ENCODE peak calls at places on chromosomes 6 and 20, in nine cellular contexts. One of them, this sample, is unnamed.

GRCh38 chr6:14665827-14666724 is 548.5 kb downstream of the CD83 start:
- DNase-seq in small intestine: no peak
- DNase-seq in naive thymus-derived CD4-positive, alpha-beta T cell: no peak
- DNase-seq in cardiac fibroblast: peak; percentile 89
- DNase-seq in NCI-H1105: no peak
- DNase-seq in B cell: no peak
- DNase-seq in RPMI8226: no peak
- DNase-seq in cardiac muscle cell: peak; percentile 92
- DNase-seq in NCI-H2171 treated with DMSO at 0.1 percent for 48 hours: no peak
- DNase-seq in this sample: peak; percentile 100

GRCh38 chr6:30725713-30726505 is 5.8 kb downstream of the TUBB start:
- DNase-seq in NCI-H1105: no peak
- DNase-seq in RPMI8226: no peak
- DNase-seq in B cell: no peak
- DNase-seq in NCI-H2171 treated with DMSO at 0.1 percent for 48 hours: peak; percentile 67
- DNase-seq in cardiac muscle cell: peak; percentile 48
- DNase-seq in cardiac fibroblast: peak; percentile 37
- DNase-seq in naive thymus-derived CD4-positive, alpha-beta T cell: no peak
- DNase-seq in small intestine: no peak
- DNase-seq in this sample: peak; percentile 84

GRCh38 chr6:8108031-8108660 is 5.8 kb upstream of the EEF1E1 start:
- DNase-seq in cardiac muscle cell: peak; percentile 80
- DNase-seq in small intestine: no peak
- DNase-seq in NCI-H1105: no peak
- DNase-seq in naive thymus-derived CD4-positive, alpha-beta T cell: no peak
- DNase-seq in B cell: no peak
- DNase-seq in cardiac fibroblast: peak; percentile 81
- DNase-seq in NCI-H2171 treated with DMSO at 0.1 percent for 48 hours: no peak
- DNase-seq in RPMI8226: no peak
- DNase-seq in this sample: peak; percentile 98

GRCh38 chr6:169837529-169838250 is 86.3 kb downstream of the ERMARD start:
- DNase-seq in naive thymus-derived CD4-positive, alpha-beta T cell: no peak
- DNase-seq in RPMI8226: no peak
- DNase-seq in NCI-H1105: no peak
- DNase-seq in cardiac fibroblast: no peak
- DNase-seq in B cell: no peak
- DNase-seq in cardiac muscle cell: no peak
- DNase-seq in NCI-H2171 treated with DMSO at 0.1 percent for 48 hours: no peak
- DNase-seq in small intestine: no peak
- DNase-seq in this sample: no peak

GRCh38 chr20:50366270-50367103 is 143.7 kb upstream of the PTPN1 start:
- DNase-seq in cardiac fibroblast: peak; percentile 92
- DNase-seq in naive thymus-derived CD4-positive, alpha-beta T cell: peak; percentile 37
- DNase-seq in RPMI8226: peak; percentile 93
- DNase-seq in NCI-H2171 treated with DMSO at 0.1 percent for 48 hours: peak; percentile 96
- DNase-seq in B cell: no peak
- DNase-seq in NCI-H1105: peak; percentile 97
- DNase-seq in small intestine: peak; percentile 98
- DNase-seq in cardiac muscle cell: peak; percentile 92
- DNase-seq in this sample: peak; percentile 70

GRCh38 chr6:39375405-39375804 is 52.9 kb upstream of the KCNK16 start:
- DNase-seq in NCI-H1105: no peak
- DNase-seq in small intestine: no peak
- DNase-seq in naive thymus-derived CD4-positive, alpha-beta T cell: no peak
- DNase-seq in B cell: no peak
- DNase-seq in cardiac fibroblast: no peak
- DNase-seq in NCI-H2171 treated with DMSO at 0.1 percent for 48 hours: no peak
- DNase-seq in RPMI8226: no peak
- DNase-seq in cardiac muscle cell: no peak
- DNase-seq in this sample: no peak

GRCh38 chr6:161033667-161034066 is 42.1 kb downstream of the MAP3K4 start:
- DNase-seq in RPMI8226: no peak
- DNase-seq in small intestine: no peak
- DNase-seq in naive thymus-derived CD4-positive, alpha-beta T cell: no peak
- DNase-seq in cardiac muscle cell: no peak
- DNase-seq in NCI-H1105: peak; percentile 62
- DNase-seq in cardiac fibroblast: no peak
- DNase-seq in NCI-H2171 treated with DMSO at 0.1 percent for 48 hours: peak; percentile 63
- DNase-seq in B cell: no peak
- DNase-seq in this sample: no peak

GRCh38 chr6:1865585-1865984 is 255.9 kb downstream of the FOXC1 start:
- DNase-seq in NCI-H1105: no peak
- DNase-seq in cardiac muscle cell: no peak
- DNase-seq in cardiac fibroblast: no peak
- DNase-seq in small intestine: no peak
- DNase-seq in NCI-H2171 treated with DMSO at 0.1 percent for 48 hours: no peak
- DNase-seq in B cell: no peak
- DNase-seq in naive thymus-derived CD4-positive, alpha-beta T cell: no peak
- DNase-seq in RPMI8226: no peak
- DNase-seq in this sample: no peak

GRCh38 chr20:61757678-61758555 is 307.8 kb downstream of the TAF4 start:
- DNase-seq in cardiac muscle cell: peak; percentile 7
- DNase-seq in cardiac fibroblast: peak; percentile 0
- DNase-seq in B cell: no peak
- DNase-seq in small intestine: no peak
- DNase-seq in NCI-H2171 treated with DMSO at 0.1 percent for 48 hours: no peak
- DNase-seq in NCI-H1105: no peak
- DNase-seq in RPMI8226: peak; percentile 60
- DNase-seq in naive thymus-derived CD4-positive, alpha-beta T cell: no peak
- DNase-seq in this sample: peak; percentile 40

GRCh38 chr6:52640170-52640569 is 30.7 kb upstream of the TMEM14A start:
- DNase-seq in cardiac fibroblast: peak; percentile 68
- DNase-seq in NCI-H1105: peak; percentile 25
- DNase-seq in small intestine: peak; percentile 6
- DNase-seq in NCI-H2171 treated with DMSO at 0.1 percent for 48 hours: no peak
- DNase-seq in B cell: no peak
- DNase-seq in cardiac muscle cell: peak; percentile 80
- DNase-seq in naive thymus-derived CD4-positive, alpha-beta T cell: no peak
- DNase-seq in RPMI8226: no peak
- DNase-seq in this sample: no peak

GRCh38 chr20:49268600-49269365 is 9.1 kb downstream of the ZNFX1 start:
- DNase-seq in B cell: no peak
- DNase-seq in cardiac fibroblast: peak; percentile 39
- DNase-seq in small intestine: no peak
- DNase-seq in cardiac muscle cell: peak; percentile 49
- DNase-seq in NCI-H1105: no peak
- DNase-seq in naive thymus-derived CD4-positive, alpha-beta T cell: no peak
- DNase-seq in NCI-H2171 treated with DMSO at 0.1 percent for 48 hours: no peak
- DNase-seq in RPMI8226: no peak
- DNase-seq in this sample: peak; percentile 58

GRCh38 chr6:144055121-144055931 is 40.0 kb downstream of the SF3B5 start:
- DNase-seq in small intestine: peak; percentile 71
- DNase-seq in NCI-H2171 treated with DMSO at 0.1 percent for 48 hours: no peak
- DNase-seq in B cell: no peak
- DNase-seq in cardiac muscle cell: no peak
- DNase-seq in NCI-H1105: no peak
- DNase-seq in cardiac fibroblast: no peak
- DNase-seq in naive thymus-derived CD4-positive, alpha-beta T cell: peak; percentile 66
- DNase-seq in RPMI8226: peak; percentile 4
- DNase-seq in this sample: no peak

GRCh38 chr6:15265787-15266186 is 19.9 kb downstream of the JARID2 start:
- DNase-seq in cardiac fibroblast: no peak
- DNase-seq in B cell: no peak
- DNase-seq in RPMI8226: no peak
- DNase-seq in NCI-H2171 treated with DMSO at 0.1 percent for 48 hours: no peak
- DNase-seq in cardiac muscle cell: no peak
- DNase-seq in NCI-H1105: no peak
- DNase-seq in naive thymus-derived CD4-positive, alpha-beta T cell: no peak
- DNase-seq in small intestine: no peak
- DNase-seq in this sample: no peak

GRCh38 chr6:143745160-143746133 is 67.7 kb downstream of the PHACTR2 start:
- DNase-seq in naive thymus-derived CD4-positive, alpha-beta T cell: no peak
- DNase-seq in RPMI8226: no peak
- DNase-seq in small intestine: peak; percentile 81
- DNase-seq in cardiac muscle cell: peak; percentile 69
- DNase-seq in cardiac fibroblast: peak; percentile 65
- DNase-seq in NCI-H2171 treated with DMSO at 0.1 percent for 48 hours: peak; percentile 22
- DNase-seq in NCI-H1105: peak; percentile 61
- DNase-seq in B cell: no peak
- DNase-seq in this sample: no peak

GRCh38 chr6:43773050-43773956 is 3.3 kb downstream of the VEGFA start:
- DNase-seq in RPMI8226: peak; percentile 93
- DNase-seq in NCI-H1105: peak; percentile 21
- DNase-seq in cardiac fibroblast: peak; percentile 66
- DNase-seq in B cell: peak; percentile 54
- DNase-seq in cardiac muscle cell: peak; percentile 64
- DNase-seq in small intestine: peak; percentile 82
- DNase-seq in naive thymus-derived CD4-positive, alpha-beta T cell: peak; percentile 27
- DNase-seq in NCI-H2171 treated with DMSO at 0.1 percent for 48 hours: peak; percentile 20
- DNase-seq in this sample: peak; percentile 67

GRCh38 chr6:24522090-24522820 is 27.5 kb downstream of the ALDH5A1 start:
- DNase-seq in small intestine: no peak
- DNase-seq in B cell: peak; percentile 80
- DNase-seq in naive thymus-derived CD4-positive, alpha-beta T cell: no peak
- DNase-seq in cardiac fibroblast: peak; percentile 22
- DNase-seq in NCI-H2171 treated with DMSO at 0.1 percent for 48 hours: peak; percentile 80
- DNase-seq in cardiac muscle cell: peak; percentile 36
- DNase-seq in NCI-H1105: peak; percentile 92
- DNase-seq in RPMI8226: peak; percentile 62
- DNase-seq in this sample: no peak

GRCh38 chr6:156862711-156863110 is 85.5 kb downstream of the ARID1B start:
- DNase-seq in cardiac muscle cell: no peak
- DNase-seq in naive thymus-derived CD4-positive, alpha-beta T cell: no peak
- DNase-seq in small intestine: no peak
- DNase-seq in RPMI8226: no peak
- DNase-seq in B cell: no peak
- DNase-seq in NCI-H1105: no peak
- DNase-seq in NCI-H2171 treated with DMSO at 0.1 percent for 48 hours: no peak
- DNase-seq in cardiac fibroblast: no peak
- DNase-seq in this sample: no peak

GRCh38 chr20:57907131-57908083 is 197.6 kb upstream of the PMEPA1 start:
- DNase-seq in RPMI8226: no peak
- DNase-seq in cardiac fibroblast: no peak
- DNase-seq in cardiac muscle cell: peak; percentile 3
- DNase-seq in NCI-H2171 treated with DMSO at 0.1 percent for 48 hours: no peak
- DNase-seq in NCI-H1105: no peak
- DNase-seq in small intestine: no peak
- DNase-seq in naive thymus-derived CD4-positive, alpha-beta T cell: no peak
- DNase-seq in B cell: no peak
- DNase-seq in this sample: no peak

GRCh38 chr6:116847234-116847633 is 18.4 kb upstream of the GPRC6A start:
- DNase-seq in naive thymus-derived CD4-positive, alpha-beta T cell: no peak
- DNase-seq in cardiac muscle cell: peak; percentile 54
- DNase-seq in small intestine: peak; percentile 41
- DNase-seq in NCI-H2171 treated with DMSO at 0.1 percent for 48 hours: peak; percentile 80
- DNase-seq in NCI-H1105: peak; percentile 46
- DNase-seq in B cell: no peak
- DNase-seq in RPMI8226: peak; percentile 5
- DNase-seq in cardiac fibroblast: peak; percentile 49
- DNase-seq in this sample: peak; percentile 65

GRCh38 chr6:167722634-167723309 is 103.9 kb upstream of the AFDN start:
- DNase-seq in small intestine: no peak
- DNase-seq in cardiac fibroblast: no peak
- DNase-seq in naive thymus-derived CD4-positive, alpha-beta T cell: no peak
- DNase-seq in cardiac muscle cell: no peak
- DNase-seq in B cell: no peak
- DNase-seq in NCI-H1105: no peak
- DNase-seq in NCI-H2171 treated with DMSO at 0.1 percent for 48 hours: no peak
- DNase-seq in RPMI8226: no peak
- DNase-seq in this sample: no peak

GRCh38 chr6:44494011-44494501 is 106.5 kb downstream of the CDC5L start:
- DNase-seq in cardiac muscle cell: peak; percentile 63
- DNase-seq in cardiac fibroblast: peak; percentile 62
- DNase-seq in B cell: no peak
- DNase-seq in naive thymus-derived CD4-positive, alpha-beta T cell: no peak
- DNase-seq in NCI-H1105: no peak
- DNase-seq in RPMI8226: no peak
- DNase-seq in small intestine: peak; percentile 73
- DNase-seq in NCI-H2171 treated with DMSO at 0.1 percent for 48 hours: no peak
- DNase-seq in this sample: peak; percentile 92

GRCh38 chr6:46538800-46539199 is 47.6 kb upstream of the RCAN2 start:
- DNase-seq in NCI-H1105: no peak
- DNase-seq in RPMI8226: no peak
- DNase-seq in naive thymus-derived CD4-positive, alpha-beta T cell: no peak
- DNase-seq in NCI-H2171 treated with DMSO at 0.1 percent for 48 hours: no peak
- DNase-seq in B cell: no peak
- DNase-seq in cardiac muscle cell: no peak
- DNase-seq in cardiac fibroblast: no peak
- DNase-seq in small intestine: no peak
- DNase-seq in this sample: no peak

GRCh38 chr6:74956559-74957428 is 249.1 kb downstream of the COL12A1 start:
- DNase-seq in NCI-H1105: no peak
- DNase-seq in B cell: no peak
- DNase-seq in small intestine: no peak
- DNase-seq in naive thymus-derived CD4-positive, alpha-beta T cell: no peak
- DNase-seq in RPMI8226: no peak
- DNase-seq in cardiac fibroblast: no peak
- DNase-seq in NCI-H2171 treated with DMSO at 0.1 percent for 48 hours: no peak
- DNase-seq in cardiac muscle cell: no peak
- DNase-seq in this sample: no peak

GRCh38 chr6:15247750-15248450 is 2.0 kb downstream of the JARID2 start:
- DNase-seq in RPMI8226: peak; percentile 79
- DNase-seq in NCI-H2171 treated with DMSO at 0.1 percent for 48 hours: peak; percentile 60
- DNase-seq in B cell: peak; percentile 73
- DNase-seq in naive thymus-derived CD4-positive, alpha-beta T cell: peak; percentile 44
- DNase-seq in cardiac fibroblast: peak; percentile 67
- DNase-seq in small intestine: peak; percentile 61
- DNase-seq in cardiac muscle cell: peak; percentile 70
- DNase-seq in NCI-H1105: no peak
- DNase-seq in this sample: peak; percentile 78

GRCh38 chr6:104884867-104885517 is 25.3 kb upstream of the HACE1 start:
- DNase-seq in B cell: no peak
- DNase-seq in RPMI8226: no peak
- DNase-seq in NCI-H1105: peak; percentile 26
- DNase-seq in cardiac fibroblast: no peak
- DNase-seq in naive thymus-derived CD4-positive, alpha-beta T cell: no peak
- DNase-seq in NCI-H2171 treated with DMSO at 0.1 percent for 48 hours: no peak
- DNase-seq in small intestine: no peak
- DNase-seq in cardiac muscle cell: peak; percentile 6
- DNase-seq in this sample: no peak

GRCh38 chr6:151121900-151122299 is 117.9 kb upstream of the AKAP12 start:
- DNase-seq in NCI-H2171 treated with DMSO at 0.1 percent for 48 hours: peak; percentile 92
- DNase-seq in B cell: no peak
- DNase-seq in cardiac muscle cell: no peak
- DNase-seq in naive thymus-derived CD4-positive, alpha-beta T cell: no peak
- DNase-seq in RPMI8226: no peak
- DNase-seq in NCI-H1105: no peak
- DNase-seq in small intestine: no peak
- DNase-seq in cardiac fibroblast: peak; percentile 30
- DNase-seq in this sample: no peak

GRCh38 chr6:73045609-73046008 is 179.7 kb downstream of the KHDC1L start:
- DNase-seq in naive thymus-derived CD4-positive, alpha-beta T cell: no peak
- DNase-seq in cardiac fibroblast: no peak
- DNase-seq in RPMI8226: no peak
- DNase-seq in cardiac muscle cell: no peak
- DNase-seq in small intestine: no peak
- DNase-seq in NCI-H1105: no peak
- DNase-seq in B cell: no peak
- DNase-seq in NCI-H2171 treated with DMSO at 0.1 percent for 48 hours: no peak
- DNase-seq in this sample: no peak

GRCh38 chr20:9258891-9259290 is 190.0 kb downstream of the PLCB4 start:
- DNase-seq in naive thymus-derived CD4-positive, alpha-beta T cell: no peak
- DNase-seq in cardiac muscle cell: no peak
- DNase-seq in B cell: no peak
- DNase-seq in NCI-H2171 treated with DMSO at 0.1 percent for 48 hours: no peak
- DNase-seq in cardiac fibroblast: peak; percentile 26
- DNase-seq in NCI-H1105: no peak
- DNase-seq in small intestine: no peak
- DNase-seq in RPMI8226: no peak
- DNase-seq in this sample: no peak

GRCh38 chr20:1328680-1329330 is at the start of gene SDCBP2:
- DNase-seq in B cell: peak; percentile 35
- DNase-seq in RPMI8226: no peak
- DNase-seq in NCI-H1105: no peak
- DNase-seq in small intestine: peak; percentile 98
- DNase-seq in cardiac muscle cell: no peak
- DNase-seq in naive thymus-derived CD4-positive, alpha-beta T cell: no peak
- DNase-seq in cardiac fibroblast: no peak
- DNase-seq in NCI-H2171 treated with DMSO at 0.1 percent for 48 hours: no peak
- DNase-seq in this sample: no peak

GRCh38 chr6:135304883-135305282 is 123.8 kb downstream of the MYB start:
- DNase-seq in B cell: no peak
- DNase-seq in small intestine: no peak
- DNase-seq in RPMI8226: no peak
- DNase-seq in NCI-H2171 treated with DMSO at 0.1 percent for 48 hours: no peak
- DNase-seq in naive thymus-derived CD4-positive, alpha-beta T cell: no peak
- DNase-seq in cardiac muscle cell: no peak
- DNase-seq in NCI-H1105: no peak
- DNase-seq in cardiac fibroblast: no peak
- DNase-seq in this sample: no peak

GRCh38 chr20:4780245-4780644 is 58.5 kb downstream of the PRND start:
- DNase-seq in NCI-H1105: no peak
- DNase-seq in cardiac muscle cell: no peak
- DNase-seq in cardiac fibroblast: no peak
- DNase-seq in naive thymus-derived CD4-positive, alpha-beta T cell: peak; percentile 21
- DNase-seq in small intestine: no peak
- DNase-seq in B cell: no peak
- DNase-seq in RPMI8226: no peak
- DNase-seq in NCI-H2171 treated with DMSO at 0.1 percent for 48 hours: no peak
- DNase-seq in this sample: peak; percentile 14